ENCODE peak calls at places on chromosome 10, in ten cellular contexts. One of them, this sample, is unnamed.

GRCh38 chr10:26881600-26882331 is 21.0 kb upstream of the ABI1 start:
- DNase-seq in stimulated activated CD8-positive, alpha-beta memory T cell treated with anti-CD3 and anti-CD28 coated beads, Interleukin-15, amount 100 ng/mL, for 24 hours: no peak
- DNase-seq in endothelial cell: no peak
- DNase-seq in AG09309: peak; percentile 38
- DNase-seq in activated CD8-positive, alpha-beta memory T cell treated with anti-CD3 and anti-CD28 coated beads for 48 hours: no peak
- DNase-seq in cardiac muscle cell: peak; percentile 70
- DNase-seq in activated CD4-positive, CD25-positive, alpha-beta regulatory T cell: no peak
- DNase-seq in left ventricle myocardium inferior: no peak
- DNase-seq in choroid plexus epithelial cell: peak; percentile 87
- DNase-seq in activated T-cell treated with anti-CD3 and anti-CD28 coated beads for 48 hours: no peak
- DNase-seq in this sample: no peak

GRCh38 chr10:93962973-93963372 is 30.8 kb upstream of the PLCE1 start:
- DNase-seq in stimulated activated CD8-positive, alpha-beta memory T cell treated with anti-CD3 and anti-CD28 coated beads, Interleukin-15, amount 100 ng/mL, for 24 hours: no peak
- DNase-seq in endothelial cell: no peak
- DNase-seq in AG09309: no peak
- DNase-seq in activated CD8-positive, alpha-beta memory T cell treated with anti-CD3 and anti-CD28 coated beads for 48 hours: no peak
- DNase-seq in cardiac muscle cell: no peak
- DNase-seq in activated CD4-positive, CD25-positive, alpha-beta regulatory T cell: no peak
- DNase-seq in left ventricle myocardium inferior: no peak
- DNase-seq in choroid plexus epithelial cell: no peak
- DNase-seq in activated T-cell treated with anti-CD3 and anti-CD28 coated beads for 48 hours: no peak
- DNase-seq in this sample: no peak

GRCh38 chr10:113895018-113895417 is 40.6 kb downstream of the NHLRC2 start:
- DNase-seq in stimulated activated CD8-positive, alpha-beta memory T cell treated with anti-CD3 and anti-CD28 coated beads, Interleukin-15, amount 100 ng/mL, for 24 hours: no peak
- DNase-seq in endothelial cell: no peak
- DNase-seq in AG09309: no peak
- DNase-seq in activated CD8-positive, alpha-beta memory T cell treated with anti-CD3 and anti-CD28 coated beads for 48 hours: no peak
- DNase-seq in cardiac muscle cell: no peak
- DNase-seq in activated CD4-positive, CD25-positive, alpha-beta regulatory T cell: no peak
- DNase-seq in left ventricle myocardium inferior: no peak
- DNase-seq in choroid plexus epithelial cell: peak; percentile 63
- DNase-seq in activated T-cell treated with anti-CD3 and anti-CD28 coated beads for 48 hours: no peak
- DNase-seq in this sample: no peak

GRCh38 chr10:96586419-96587254 is at the start of gene TM9SF3:
- DNase-seq in stimulated activated CD8-positive, alpha-beta memory T cell treated with anti-CD3 and anti-CD28 coated beads, Interleukin-15, amount 100 ng/mL, for 24 hours: peak; percentile 78
- DNase-seq in endothelial cell: peak; percentile 84
- DNase-seq in AG09309: peak; percentile 49
- DNase-seq in activated CD8-positive, alpha-beta memory T cell treated with anti-CD3 and anti-CD28 coated beads for 48 hours: peak; percentile 85
- DNase-seq in cardiac muscle cell: peak; percentile 95
- DNase-seq in activated CD4-positive, CD25-positive, alpha-beta regulatory T cell: peak; percentile 91
- DNase-seq in left ventricle myocardium inferior: peak; percentile 97
- DNase-seq in choroid plexus epithelial cell: peak; percentile 84
- DNase-seq in activated T-cell treated with anti-CD3 and anti-CD28 coated beads for 48 hours: peak; percentile 89
- DNase-seq in this sample: peak; percentile 73

GRCh38 chr10:44335330-44336021 is 49.4 kb downstream of the CXCL12 start:
- DNase-seq in stimulated activated CD8-positive, alpha-beta memory T cell treated with anti-CD3 and anti-CD28 coated beads, Interleukin-15, amount 100 ng/mL, for 24 hours: no peak
- DNase-seq in endothelial cell: no peak
- DNase-seq in AG09309: no peak
- DNase-seq in activated CD8-positive, alpha-beta memory T cell treated with anti-CD3 and anti-CD28 coated beads for 48 hours: no peak
- DNase-seq in cardiac muscle cell: no peak
- DNase-seq in activated CD4-positive, CD25-positive, alpha-beta regulatory T cell: no peak
- DNase-seq in left ventricle myocardium inferior: no peak
- DNase-seq in choroid plexus epithelial cell: no peak
- DNase-seq in activated T-cell treated with anti-CD3 and anti-CD28 coated beads for 48 hours: no peak
- DNase-seq in this sample: no peak

GRCh38 chr10:68224810-68225209 is 7.1 kb downstream of the ATOH7 start:
- DNase-seq in stimulated activated CD8-positive, alpha-beta memory T cell treated with anti-CD3 and anti-CD28 coated beads, Interleukin-15, amount 100 ng/mL, for 24 hours: no peak
- DNase-seq in endothelial cell: no peak
- DNase-seq in AG09309: no peak
- DNase-seq in activated CD8-positive, alpha-beta memory T cell treated with anti-CD3 and anti-CD28 coated beads for 48 hours: no peak
- DNase-seq in cardiac muscle cell: no peak
- DNase-seq in activated CD4-positive, CD25-positive, alpha-beta regulatory T cell: no peak
- DNase-seq in left ventricle myocardium inferior: no peak
- DNase-seq in choroid plexus epithelial cell: peak; percentile 37
- DNase-seq in activated T-cell treated with anti-CD3 and anti-CD28 coated beads for 48 hours: no peak
- DNase-seq in this sample: no peak

GRCh38 chr10:92697663-92698511 is 8.1 kb downstream of the HHEX start:
- DNase-seq in stimulated activated CD8-positive, alpha-beta memory T cell treated with anti-CD3 and anti-CD28 coated beads, Interleukin-15, amount 100 ng/mL, for 24 hours: no peak
- DNase-seq in endothelial cell: no peak
- DNase-seq in AG09309: no peak
- DNase-seq in activated CD8-positive, alpha-beta memory T cell treated with anti-CD3 and anti-CD28 coated beads for 48 hours: no peak
- DNase-seq in cardiac muscle cell: no peak
- DNase-seq in activated CD4-positive, CD25-positive, alpha-beta regulatory T cell: no peak
- DNase-seq in left ventricle myocardium inferior: no peak
- DNase-seq in choroid plexus epithelial cell: no peak
- DNase-seq in activated T-cell treated with anti-CD3 and anti-CD28 coated beads for 48 hours: no peak
- DNase-seq in this sample: no peak

GRCh38 chr10:805635-806305 is 116.3 kb upstream of the DIP2C start:
- DNase-seq in stimulated activated CD8-positive, alpha-beta memory T cell treated with anti-CD3 and anti-CD28 coated beads, Interleukin-15, amount 100 ng/mL, for 24 hours: no peak
- DNase-seq in endothelial cell: no peak
- DNase-seq in AG09309: no peak
- DNase-seq in activated CD8-positive, alpha-beta memory T cell treated with anti-CD3 and anti-CD28 coated beads for 48 hours: no peak
- DNase-seq in cardiac muscle cell: no peak
- DNase-seq in activated CD4-positive, CD25-positive, alpha-beta regulatory T cell: no peak
- DNase-seq in left ventricle myocardium inferior: no peak
- DNase-seq in choroid plexus epithelial cell: no peak
- DNase-seq in activated T-cell treated with anti-CD3 and anti-CD28 coated beads for 48 hours: no peak
- DNase-seq in this sample: no peak

GRCh38 chr10:3355536-3355935 is 183.0 kb upstream of the PITRM1 start:
- DNase-seq in stimulated activated CD8-positive, alpha-beta memory T cell treated with anti-CD3 and anti-CD28 coated beads, Interleukin-15, amount 100 ng/mL, for 24 hours: no peak
- DNase-seq in endothelial cell: no peak
- DNase-seq in AG09309: no peak
- DNase-seq in activated CD8-positive, alpha-beta memory T cell treated with anti-CD3 and anti-CD28 coated beads for 48 hours: no peak
- DNase-seq in cardiac muscle cell: no peak
- DNase-seq in activated CD4-positive, CD25-positive, alpha-beta regulatory T cell: no peak
- DNase-seq in left ventricle myocardium inferior: no peak
- DNase-seq in choroid plexus epithelial cell: no peak
- DNase-seq in activated T-cell treated with anti-CD3 and anti-CD28 coated beads for 48 hours: no peak
- DNase-seq in this sample: no peak

GRCh38 chr10:60258429-60258797 is 131.3 kb downstream of the ANK3 start:
- DNase-seq in stimulated activated CD8-positive, alpha-beta memory T cell treated with anti-CD3 and anti-CD28 coated beads, Interleukin-15, amount 100 ng/mL, for 24 hours: no peak
- DNase-seq in endothelial cell: no peak
- DNase-seq in AG09309: no peak
- DNase-seq in activated CD8-positive, alpha-beta memory T cell treated with anti-CD3 and anti-CD28 coated beads for 48 hours: no peak
- DNase-seq in cardiac muscle cell: no peak
- DNase-seq in activated CD4-positive, CD25-positive, alpha-beta regulatory T cell: no peak
- DNase-seq in left ventricle myocardium inferior: no peak
- DNase-seq in choroid plexus epithelial cell: no peak
- DNase-seq in activated T-cell treated with anti-CD3 and anti-CD28 coated beads for 48 hours: no peak
- DNase-seq in this sample: no peak

GRCh38 chr10:101137271-101137670 is 6.2 kb downstream of the TLX1 start:
- DNase-seq in stimulated activated CD8-positive, alpha-beta memory T cell treated with anti-CD3 and anti-CD28 coated beads, Interleukin-15, amount 100 ng/mL, for 24 hours: no peak
- DNase-seq in endothelial cell: no peak
- DNase-seq in AG09309: no peak
- DNase-seq in activated CD8-positive, alpha-beta memory T cell treated with anti-CD3 and anti-CD28 coated beads for 48 hours: no peak
- DNase-seq in cardiac muscle cell: no peak
- DNase-seq in activated CD4-positive, CD25-positive, alpha-beta regulatory T cell: no peak
- DNase-seq in left ventricle myocardium inferior: no peak
- DNase-seq in choroid plexus epithelial cell: no peak
- DNase-seq in activated T-cell treated with anti-CD3 and anti-CD28 coated beads for 48 hours: no peak
- DNase-seq in this sample: no peak

GRCh38 chr10:108141064-108141463 is 976.6 kb upstream of the SORCS1 start:
- DNase-seq in stimulated activated CD8-positive, alpha-beta memory T cell treated with anti-CD3 and anti-CD28 coated beads, Interleukin-15, amount 100 ng/mL, for 24 hours: no peak
- DNase-seq in endothelial cell: no peak
- DNase-seq in AG09309: no peak
- DNase-seq in activated CD8-positive, alpha-beta memory T cell treated with anti-CD3 and anti-CD28 coated beads for 48 hours: no peak
- DNase-seq in cardiac muscle cell: no peak
- DNase-seq in activated CD4-positive, CD25-positive, alpha-beta regulatory T cell: no peak
- DNase-seq in left ventricle myocardium inferior: no peak
- DNase-seq in choroid plexus epithelial cell: no peak
- DNase-seq in activated T-cell treated with anti-CD3 and anti-CD28 coated beads for 48 hours: no peak
- DNase-seq in this sample: no peak

GRCh38 chr10:100130786-100131185 is 49.1 kb upstream of the CPN1 start:
- DNase-seq in stimulated activated CD8-positive, alpha-beta memory T cell treated with anti-CD3 and anti-CD28 coated beads, Interleukin-15, amount 100 ng/mL, for 24 hours: no peak
- DNase-seq in endothelial cell: no peak
- DNase-seq in AG09309: no peak
- DNase-seq in activated CD8-positive, alpha-beta memory T cell treated with anti-CD3 and anti-CD28 coated beads for 48 hours: no peak
- DNase-seq in cardiac muscle cell: no peak
- DNase-seq in activated CD4-positive, CD25-positive, alpha-beta regulatory T cell: no peak
- DNase-seq in left ventricle myocardium inferior: no peak
- DNase-seq in choroid plexus epithelial cell: no peak
- DNase-seq in activated T-cell treated with anti-CD3 and anti-CD28 coated beads for 48 hours: no peak
- DNase-seq in this sample: no peak

GRCh38 chr10:77081411-77082010 is 556.1 kb downstream of the KCNMA1 start:
- DNase-seq in stimulated activated CD8-positive, alpha-beta memory T cell treated with anti-CD3 and anti-CD28 coated beads, Interleukin-15, amount 100 ng/mL, for 24 hours: no peak
- DNase-seq in endothelial cell: no peak
- DNase-seq in AG09309: no peak
- DNase-seq in activated CD8-positive, alpha-beta memory T cell treated with anti-CD3 and anti-CD28 coated beads for 48 hours: no peak
- DNase-seq in cardiac muscle cell: no peak
- DNase-seq in activated CD4-positive, CD25-positive, alpha-beta regulatory T cell: no peak
- DNase-seq in left ventricle myocardium inferior: no peak
- DNase-seq in choroid plexus epithelial cell: no peak
- DNase-seq in activated T-cell treated with anti-CD3 and anti-CD28 coated beads for 48 hours: no peak
- DNase-seq in this sample: no peak

GRCh38 chr10:71486465-71487114 is 89.9 kb downstream of the CDH23 start:
- DNase-seq in stimulated activated CD8-positive, alpha-beta memory T cell treated with anti-CD3 and anti-CD28 coated beads, Interleukin-15, amount 100 ng/mL, for 24 hours: peak; percentile 14
- DNase-seq in endothelial cell: peak; percentile 85
- DNase-seq in AG09309: no peak
- DNase-seq in activated CD8-positive, alpha-beta memory T cell treated with anti-CD3 and anti-CD28 coated beads for 48 hours: peak; percentile 4
- DNase-seq in cardiac muscle cell: peak; percentile 84
- DNase-seq in activated CD4-positive, CD25-positive, alpha-beta regulatory T cell: no peak
- DNase-seq in left ventricle myocardium inferior: peak; percentile 50
- DNase-seq in choroid plexus epithelial cell: peak; percentile 81
- DNase-seq in activated T-cell treated with anti-CD3 and anti-CD28 coated beads for 48 hours: peak; percentile 47
- DNase-seq in this sample: peak; percentile 17

GRCh38 chr10:79381804-79382221 is 34.5 kb downstream of the PPIF start:
- DNase-seq in stimulated activated CD8-positive, alpha-beta memory T cell treated with anti-CD3 and anti-CD28 coated beads, Interleukin-15, amount 100 ng/mL, for 24 hours: no peak
- DNase-seq in endothelial cell: no peak
- DNase-seq in AG09309: peak; percentile 58
- DNase-seq in activated CD8-positive, alpha-beta memory T cell treated with anti-CD3 and anti-CD28 coated beads for 48 hours: no peak
- DNase-seq in cardiac muscle cell: peak; percentile 49
- DNase-seq in activated CD4-positive, CD25-positive, alpha-beta regulatory T cell: no peak
- DNase-seq in left ventricle myocardium inferior: peak; percentile 64
- DNase-seq in choroid plexus epithelial cell: peak; percentile 93
- DNase-seq in activated T-cell treated with anti-CD3 and anti-CD28 coated beads for 48 hours: no peak
- DNase-seq in this sample: peak; percentile 65

GRCh38 chr10:125868372-125868975 is 12.6 kb downstream of the DHX32 start:
- DNase-seq in stimulated activated CD8-positive, alpha-beta memory T cell treated with anti-CD3 and anti-CD28 coated beads, Interleukin-15, amount 100 ng/mL, for 24 hours: no peak
- DNase-seq in endothelial cell: peak; percentile 36
- DNase-seq in AG09309: peak; percentile 13
- DNase-seq in activated CD8-positive, alpha-beta memory T cell treated with anti-CD3 and anti-CD28 coated beads for 48 hours: no peak
- DNase-seq in cardiac muscle cell: peak; percentile 35
- DNase-seq in activated CD4-positive, CD25-positive, alpha-beta regulatory T cell: no peak
- DNase-seq in left ventricle myocardium inferior: no peak
- DNase-seq in choroid plexus epithelial cell: peak; percentile 83
- DNase-seq in activated T-cell treated with anti-CD3 and anti-CD28 coated beads for 48 hours: no peak
- DNase-seq in this sample: no peak

GRCh38 chr10:44975487-44976331 is 2.9 kb downstream of the DEPP1 start:
- DNase-seq in stimulated activated CD8-positive, alpha-beta memory T cell treated with anti-CD3 and anti-CD28 coated beads, Interleukin-15, amount 100 ng/mL, for 24 hours: no peak
- DNase-seq in endothelial cell: no peak
- DNase-seq in AG09309: no peak
- DNase-seq in activated CD8-positive, alpha-beta memory T cell treated with anti-CD3 and anti-CD28 coated beads for 48 hours: no peak
- DNase-seq in cardiac muscle cell: peak; percentile 84
- DNase-seq in activated CD4-positive, CD25-positive, alpha-beta regulatory T cell: no peak
- DNase-seq in left ventricle myocardium inferior: no peak
- DNase-seq in choroid plexus epithelial cell: peak; percentile 95
- DNase-seq in activated T-cell treated with anti-CD3 and anti-CD28 coated beads for 48 hours: no peak
- DNase-seq in this sample: no peak

GRCh38 chr10:93535293-93535692 is 31.2 kb upstream of the FFAR4 start:
- DNase-seq in stimulated activated CD8-positive, alpha-beta memory T cell treated with anti-CD3 and anti-CD28 coated beads, Interleukin-15, amount 100 ng/mL, for 24 hours: no peak
- DNase-seq in endothelial cell: no peak
- DNase-seq in AG09309: no peak
- DNase-seq in activated CD8-positive, alpha-beta memory T cell treated with anti-CD3 and anti-CD28 coated beads for 48 hours: no peak
- DNase-seq in cardiac muscle cell: no peak
- DNase-seq in activated CD4-positive, CD25-positive, alpha-beta regulatory T cell: no peak
- DNase-seq in left ventricle myocardium inferior: no peak
- DNase-seq in choroid plexus epithelial cell: no peak
- DNase-seq in activated T-cell treated with anti-CD3 and anti-CD28 coated beads for 48 hours: no peak
- DNase-seq in this sample: no peak

GRCh38 chr10:4934391-4934987 is 28.7 kb upstream of the AKR1C1 start:
- DNase-seq in stimulated activated CD8-positive, alpha-beta memory T cell treated with anti-CD3 and anti-CD28 coated beads, Interleukin-15, amount 100 ng/mL, for 24 hours: no peak
- DNase-seq in endothelial cell: no peak
- DNase-seq in AG09309: no peak
- DNase-seq in activated CD8-positive, alpha-beta memory T cell treated with anti-CD3 and anti-CD28 coated beads for 48 hours: no peak
- DNase-seq in cardiac muscle cell: no peak
- DNase-seq in activated CD4-positive, CD25-positive, alpha-beta regulatory T cell: no peak
- DNase-seq in left ventricle myocardium inferior: no peak
- DNase-seq in choroid plexus epithelial cell: no peak
- DNase-seq in activated T-cell treated with anti-CD3 and anti-CD28 coated beads for 48 hours: no peak
- DNase-seq in this sample: no peak

GRCh38 chr10:70682920-70683600 is 10.8 kb downstream of the ADAMTS14 start:
- DNase-seq in stimulated activated CD8-positive, alpha-beta memory T cell treated with anti-CD3 and anti-CD28 coated beads, Interleukin-15, amount 100 ng/mL, for 24 hours: no peak
- DNase-seq in endothelial cell: no peak
- DNase-seq in AG09309: no peak
- DNase-seq in activated CD8-positive, alpha-beta memory T cell treated with anti-CD3 and anti-CD28 coated beads for 48 hours: no peak
- DNase-seq in cardiac muscle cell: no peak
- DNase-seq in activated CD4-positive, CD25-positive, alpha-beta regulatory T cell: no peak
- DNase-seq in left ventricle myocardium inferior: no peak
- DNase-seq in choroid plexus epithelial cell: no peak
- DNase-seq in activated T-cell treated with anti-CD3 and anti-CD28 coated beads for 48 hours: no peak
- DNase-seq in this sample: no peak

GRCh38 chr10:67772894-67773511 is 65.0 kb downstream of the DNAJC12 start:
- DNase-seq in stimulated activated CD8-positive, alpha-beta memory T cell treated with anti-CD3 and anti-CD28 coated beads, Interleukin-15, amount 100 ng/mL, for 24 hours: no peak
- DNase-seq in endothelial cell: no peak
- DNase-seq in AG09309: no peak
- DNase-seq in activated CD8-positive, alpha-beta memory T cell treated with anti-CD3 and anti-CD28 coated beads for 48 hours: no peak
- DNase-seq in cardiac muscle cell: no peak
- DNase-seq in activated CD4-positive, CD25-positive, alpha-beta regulatory T cell: no peak
- DNase-seq in left ventricle myocardium inferior: no peak
- DNase-seq in choroid plexus epithelial cell: no peak
- DNase-seq in activated T-cell treated with anti-CD3 and anti-CD28 coated beads for 48 hours: no peak
- DNase-seq in this sample: no peak

GRCh38 chr10:26486985-26487850 is 49.1 kb downstream of the APBB1IP start:
- DNase-seq in stimulated activated CD8-positive, alpha-beta memory T cell treated with anti-CD3 and anti-CD28 coated beads, Interleukin-15, amount 100 ng/mL, for 24 hours: no peak
- DNase-seq in endothelial cell: no peak
- DNase-seq in AG09309: peak; percentile 96
- DNase-seq in activated CD8-positive, alpha-beta memory T cell treated with anti-CD3 and anti-CD28 coated beads for 48 hours: peak; percentile 38
- DNase-seq in cardiac muscle cell: no peak
- DNase-seq in activated CD4-positive, CD25-positive, alpha-beta regulatory T cell: peak; percentile 38
- DNase-seq in left ventricle myocardium inferior: no peak
- DNase-seq in choroid plexus epithelial cell: peak; percentile 52
- DNase-seq in activated T-cell treated with anti-CD3 and anti-CD28 coated beads for 48 hours: peak; percentile 50
- DNase-seq in this sample: no peak

GRCh38 chr10:83986800-83987199 is 152.5 kb upstream of the GHITM start:
- DNase-seq in stimulated activated CD8-positive, alpha-beta memory T cell treated with anti-CD3 and anti-CD28 coated beads, Interleukin-15, amount 100 ng/mL, for 24 hours: no peak
- DNase-seq in endothelial cell: no peak
- DNase-seq in AG09309: no peak
- DNase-seq in activated CD8-positive, alpha-beta memory T cell treated with anti-CD3 and anti-CD28 coated beads for 48 hours: no peak
- DNase-seq in cardiac muscle cell: no peak
- DNase-seq in activated CD4-positive, CD25-positive, alpha-beta regulatory T cell: no peak
- DNase-seq in left ventricle myocardium inferior: no peak
- DNase-seq in choroid plexus epithelial cell: no peak
- DNase-seq in activated T-cell treated with anti-CD3 and anti-CD28 coated beads for 48 hours: no peak
- DNase-seq in this sample: no peak

GRCh38 chr10:78309536-78310237 is 276.0 kb downstream of the RPS24 start:
- DNase-seq in stimulated activated CD8-positive, alpha-beta memory T cell treated with anti-CD3 and anti-CD28 coated beads, Interleukin-15, amount 100 ng/mL, for 24 hours: no peak
- DNase-seq in endothelial cell: no peak
- DNase-seq in AG09309: no peak
- DNase-seq in activated CD8-positive, alpha-beta memory T cell treated with anti-CD3 and anti-CD28 coated beads for 48 hours: no peak
- DNase-seq in cardiac muscle cell: no peak
- DNase-seq in activated CD4-positive, CD25-positive, alpha-beta regulatory T cell: no peak
- DNase-seq in left ventricle myocardium inferior: no peak
- DNase-seq in choroid plexus epithelial cell: no peak
- DNase-seq in activated T-cell treated with anti-CD3 and anti-CD28 coated beads for 48 hours: no peak
- DNase-seq in this sample: no peak

GRCh38 chr10:5538446-5538845 is 13.7 kb downstream of the CALML3 start:
- DNase-seq in stimulated activated CD8-positive, alpha-beta memory T cell treated with anti-CD3 and anti-CD28 coated beads, Interleukin-15, amount 100 ng/mL, for 24 hours: no peak
- DNase-seq in endothelial cell: no peak
- DNase-seq in AG09309: peak; percentile 25
- DNase-seq in activated CD8-positive, alpha-beta memory T cell treated with anti-CD3 and anti-CD28 coated beads for 48 hours: no peak
- DNase-seq in cardiac muscle cell: no peak
- DNase-seq in activated CD4-positive, CD25-positive, alpha-beta regulatory T cell: no peak
- DNase-seq in left ventricle myocardium inferior: no peak
- DNase-seq in choroid plexus epithelial cell: peak; percentile 64
- DNase-seq in activated T-cell treated with anti-CD3 and anti-CD28 coated beads for 48 hours: no peak
- DNase-seq in this sample: no peak

GRCh38 chr10:58239561-58240169 is 28.0 kb downstream of the IPMK start:
- DNase-seq in stimulated activated CD8-positive, alpha-beta memory T cell treated with anti-CD3 and anti-CD28 coated beads, Interleukin-15, amount 100 ng/mL, for 24 hours: no peak
- DNase-seq in endothelial cell: no peak
- DNase-seq in AG09309: no peak
- DNase-seq in activated CD8-positive, alpha-beta memory T cell treated with anti-CD3 and anti-CD28 coated beads for 48 hours: no peak
- DNase-seq in cardiac muscle cell: no peak
- DNase-seq in activated CD4-positive, CD25-positive, alpha-beta regulatory T cell: no peak
- DNase-seq in left ventricle myocardium inferior: no peak
- DNase-seq in choroid plexus epithelial cell: peak; percentile 47
- DNase-seq in activated T-cell treated with anti-CD3 and anti-CD28 coated beads for 48 hours: no peak
- DNase-seq in this sample: no peak

GRCh38 chr10:48700493-48700892 is 15.8 kb downstream of the WDFY4 start:
- DNase-seq in stimulated activated CD8-positive, alpha-beta memory T cell treated with anti-CD3 and anti-CD28 coated beads, Interleukin-15, amount 100 ng/mL, for 24 hours: no peak
- DNase-seq in endothelial cell: no peak
- DNase-seq in AG09309: no peak
- DNase-seq in activated CD8-positive, alpha-beta memory T cell treated with anti-CD3 and anti-CD28 coated beads for 48 hours: no peak
- DNase-seq in cardiac muscle cell: no peak
- DNase-seq in activated CD4-positive, CD25-positive, alpha-beta regulatory T cell: no peak
- DNase-seq in left ventricle myocardium inferior: no peak
- DNase-seq in choroid plexus epithelial cell: no peak
- DNase-seq in activated T-cell treated with anti-CD3 and anti-CD28 coated beads for 48 hours: no peak
- DNase-seq in this sample: no peak

This sample was measured in amygdala.